ENCODE peak calls at places on chromosomes 5 and 9, in six cellular contexts. P, Z, X, D, R and J are unnamed samples.

GRCh38 chr9:27590636-27591035 is 17.4 kb upstream of the C9orf72 start:
- DNase-seq in P (no peak), Z (no peak), X (no peak), D (no peak), R (no peak), J (peak; percentile 2)

GRCh38 chr5:149838881-149839739 is 105.5 kb downstream of the PDE6A start:
- DNase-seq in P (peak; percentile 52), Z (no peak), X (no peak), D (no peak), R (peak; percentile 60), J (peak; percentile 22)

GRCh38 chr5:37838152-37838932 is 1.5 kb downstream of the GDNF start:
- DNase-seq in P (no peak), Z (peak; percentile 39), X (peak; percentile 86), D (no peak), R (no peak), J (peak; percentile 33)

GRCh38 chr5:24547127-24547526 is 97.7 kb downstream of the CDH10 start:
- DNase-seq in P (no peak), Z (no peak), X (no peak), D (no peak), R (no peak), J (no peak)

GRCh38 chr5:6711409-6712135 is 1.7 kb upstream of the TENT4A start:
- DNase-seq in P (no peak), Z (no peak), X (no peak), D (no peak), R (no peak), J (no peak)

GRCh38 chr5:33806736-33807442 is 84.9 kb downstream of the ADAMTS12 start:
- DNase-seq in P (peak; percentile 74), Z (no peak), X (no peak), D (no peak), R (peak; percentile 81), J (peak; percentile 72)

GRCh38 chr9:38298904-38299303 is 93.6 kb upstream of the ALDH1B1 start:
- DNase-seq in P (no peak), Z (no peak), X (no peak), D (no peak), R (no peak), J (no peak)

GRCh38 chr5:164353155-164353554 is 847.7 kb downstream of the MAT2B start:
- DNase-seq in P (peak; percentile 26), Z (no peak), X (no peak), D (no peak), R (peak; percentile 86), J (peak; percentile 94)

GRCh38 chr9:86741311-86742215 is 205.7 kb downstream of the GAS1 start:
- DNase-seq in P (peak; percentile 53), Z (peak; percentile 82), X (peak; percentile 71), D (peak; percentile 39), R (peak; percentile 81), J (peak; percentile 81)

GRCh38 chr9:97930972-97931371 is 7.0 kb downstream of the HEMGN start:
- DNase-seq in P (no peak), Z (no peak), X (no peak), D (no peak), R (no peak), J (no peak)
- H3K4me3 ChIP-seq in P (no peak overlapping the region), Z (no peak overlapping the region), X (no peak overlapping the region), D (no peak overlapping the region), R (no peak overlapping the region), J (no peak overlapping the region)

DNA sequence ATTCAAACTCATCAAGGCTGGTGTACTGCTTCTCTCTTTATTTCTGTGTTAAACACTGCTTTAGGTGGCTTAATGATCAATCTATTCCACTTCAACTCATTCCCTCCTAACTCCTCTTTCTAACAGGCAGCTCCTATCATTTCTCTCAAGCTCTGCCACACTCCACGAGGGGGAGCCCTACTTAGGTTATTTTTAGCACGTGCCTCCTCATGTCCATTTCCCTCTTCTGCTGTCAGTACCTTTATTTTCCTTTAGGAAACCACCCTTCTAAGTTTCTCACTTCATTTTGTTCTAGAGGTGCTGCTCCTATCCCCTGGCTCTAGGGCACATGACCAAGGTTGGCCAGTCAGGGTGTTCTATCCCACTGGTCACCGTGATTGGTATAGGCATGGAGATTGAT is 6.7 kb upstream of the BRINP1 start:
- DNase-seq in P (no peak), Z (peak; percentile 72), X (peak; percentile 86), D (peak; percentile 55), R (peak; percentile 2), J (peak; percentile 5)
- TF ChIP-seq CTCF in P (no peak), Z (no peak), X (peak; percentile 90), D (peak; percentile 42), R (no peak), J (no peak)

GRCh38 chr9:78606011-78606410 is 309.1 kb downstream of the PSAT1 start:
- DNase-seq in P (peak; percentile 20), Z (no peak), X (no peak), D (no peak), R (peak; percentile 65), J (peak; percentile 70)

GRCh38 chr9:78609471-78609870 is 312.5 kb downstream of the PSAT1 start:
- DNase-seq in P (no peak), Z (no peak), X (no peak), D (no peak), R (no peak), J (no peak)

GRCh38 chr9:78607853-78608252 is 310.9 kb downstream of the PSAT1 start:
- DNase-seq in P (no peak), Z (no peak), X (no peak), D (no peak), R (no peak), J (no peak)

GRCh38 chr9:78601957-78602565 is 305.1 kb downstream of the PSAT1 start:
- DNase-seq in P (peak; percentile 69), Z (peak; percentile 43), X (peak; percentile 75), D (no peak), R (peak; percentile 38), J (peak; percentile 60)

DNA sequence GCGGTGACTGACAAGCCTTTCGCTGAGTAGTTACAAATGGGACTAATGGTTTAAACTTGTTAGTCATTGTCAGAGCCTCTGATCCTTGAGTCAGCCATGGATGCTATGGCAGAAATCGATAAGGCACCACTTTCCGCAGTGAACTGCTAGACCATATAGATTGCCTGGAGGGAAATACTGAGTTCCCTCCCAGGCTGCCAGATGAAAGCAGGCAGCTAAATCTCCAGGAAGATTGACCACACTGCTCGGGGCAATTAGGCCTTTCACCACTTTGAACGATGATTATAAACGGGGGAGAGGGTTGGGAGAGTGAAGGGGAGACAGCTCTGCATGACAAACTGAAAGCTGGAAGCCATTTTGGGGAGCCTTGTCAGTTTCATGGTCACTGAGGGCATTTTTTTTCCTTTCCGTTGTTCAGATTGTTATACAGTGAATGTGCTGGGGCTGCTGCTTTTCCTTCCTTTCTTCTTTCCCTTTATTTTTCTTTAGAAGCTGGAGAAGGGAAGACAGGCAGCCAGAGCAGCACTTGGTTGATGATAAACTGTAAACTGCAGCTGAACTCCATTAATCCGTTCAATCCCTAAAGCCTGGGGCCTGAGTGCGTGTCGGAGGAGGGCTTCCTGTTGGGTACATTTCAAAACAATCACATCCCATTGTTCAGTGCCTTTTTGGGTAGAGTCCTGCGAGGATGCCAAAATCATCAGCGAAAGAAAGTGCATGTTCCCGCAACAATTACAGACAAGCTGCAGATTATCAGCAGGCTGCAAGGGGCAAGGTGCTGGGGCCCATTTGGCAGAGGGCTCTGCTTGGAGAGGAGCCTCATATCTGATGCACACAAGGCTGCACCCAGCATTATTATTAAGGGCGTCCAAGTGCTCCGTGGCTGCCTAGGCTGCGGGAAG is 308.4 kb downstream of the PSAT1 start:
- DNase-seq in P (peak; percentile 20), Z (peak; percentile 2), X (no peak), D (no peak), R (peak; percentile 34), J (peak; percentile 84)
- H3K4me3 ChIP-seq in P (no peak overlapping the region), Z (no peak overlapping the region), X (no peak overlapping the region), D (no peak overlapping the region), R (no peak overlapping the region), J (no peak overlapping the region)

GRCh38 chr5:100901851-100902341 is 1.2 kb downstream of the ST8SIA4 start:
- DNase-seq in P (peak; percentile 29), Z (peak; percentile 13), X (peak; percentile 68), D (no peak), R (no peak), J (no peak)

GRCh38 chr5:100899675-100900074 is 3.4 kb downstream of the ST8SIA4 start:
- DNase-seq in P (no peak), Z (no peak), X (no peak), D (no peak), R (no peak), J (no peak)

GRCh38 chr5:100900796-100901731 is 2.0 kb downstream of the ST8SIA4 start:
- DNase-seq in P (peak; percentile 60), Z (peak; percentile 48), X (peak; percentile 91), D (peak; percentile 44), R (peak; percentile 58), J (peak; percentile 41)

GRCh38 chr5:100898504-100899346 is 4.4 kb downstream of the ST8SIA4 start:
- DNase-seq in P (no peak), Z (no peak), X (no peak), D (no peak), R (no peak), J (no peak)

DNA sequence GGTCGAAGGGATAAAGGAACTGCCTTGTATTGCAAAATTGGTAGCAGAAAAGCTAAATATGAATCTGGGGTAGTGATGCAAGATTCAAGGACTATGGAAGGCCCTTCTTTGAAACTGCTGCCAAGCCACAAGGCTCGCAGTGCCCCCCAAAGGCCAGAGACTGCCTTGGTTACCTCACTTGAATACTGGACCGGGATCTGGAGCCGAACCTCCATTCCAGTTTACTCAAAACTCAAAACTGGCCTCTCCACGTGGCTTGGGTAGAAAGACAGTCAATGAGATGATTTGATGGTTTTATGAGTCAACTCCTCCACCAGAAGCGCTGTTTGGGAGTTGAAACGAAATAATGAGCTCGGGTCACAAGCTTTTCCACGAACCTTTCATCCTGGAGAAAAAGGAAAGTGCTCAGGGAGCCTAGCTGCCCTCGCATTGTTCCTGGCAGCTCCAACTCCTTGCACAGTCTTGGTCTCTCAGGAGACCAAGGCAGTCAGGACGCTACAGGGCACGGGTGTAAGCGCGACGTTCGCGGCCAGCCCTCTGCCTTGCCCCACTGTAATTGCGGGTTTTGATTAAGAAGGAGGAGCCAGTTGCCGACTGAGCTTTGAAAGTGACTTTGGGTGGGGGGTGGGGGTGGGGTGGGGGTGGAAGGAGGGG is 2.8 kb downstream of the ST8SIA4 start:
- DNase-seq in P (peak; percentile 53), Z (peak; percentile 5), X (peak; percentile 69), D (peak; percentile 44), R (peak; percentile 38), J (peak; percentile 23)
- TF ChIP-seq CTCF in P (peak; percentile 29), Z (peak; percentile 33), X (peak; percentile 64), D (peak; percentile 22), R (peak; percentile 10), J (no peak)

GRCh38 chr9:16675131-16675530 is 195.3 kb downstream of the BNC2 start:
- DNase-seq in P (no peak), Z (no peak), X (no peak), D (no peak), R (no peak), J (no peak)

GRCh38 chr9:16671591-16672137 is 198.8 kb downstream of the BNC2 start:
- DNase-seq in P (peak; percentile 76), Z (no peak), X (no peak), D (no peak), R (peak; percentile 83), J (peak; percentile 95)

GRCh38 chr9:16670791-16671190 is 199.7 kb downstream of the BNC2 start:
- DNase-seq in P (no peak), Z (no peak), X (no peak), D (no peak), R (no peak), J (no peak)

GRCh38 chr9:16673171-16673570 is 197.3 kb downstream of the BNC2 start:
- DNase-seq in P (no peak), Z (no peak), X (no peak), D (no peak), R (peak; percentile 31), J (no peak)

DNA sequence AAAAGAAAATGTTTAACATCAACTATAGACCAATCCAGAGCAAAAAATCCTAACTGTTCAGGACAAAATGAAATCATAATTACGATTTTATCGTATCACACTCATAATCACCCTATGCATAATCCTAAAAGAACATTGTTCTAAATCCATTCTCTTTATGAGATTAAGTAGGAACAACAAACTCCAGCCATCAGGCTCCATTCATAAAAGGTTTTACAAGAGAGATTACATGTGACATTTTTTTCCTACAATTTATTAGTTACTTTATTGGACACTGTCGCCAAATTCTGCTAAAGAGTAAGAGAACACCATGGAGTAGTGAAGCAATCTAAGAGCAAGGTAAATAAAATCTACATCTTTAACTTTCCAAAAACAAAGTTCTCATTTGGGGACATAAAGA is 198.0 kb downstream of the BNC2 start:
- DNase-seq in P (no peak), Z (no peak), X (no peak), D (no peak), R (no peak), J (no peak)
- H3K4me3 ChIP-seq in P (no peak overlapping the region), Z (no peak overlapping the region), X (no peak overlapping the region), D (no peak overlapping the region), R (no peak overlapping the region), J (no peak overlapping the region)